ENCODE peak calls at places on chromosomes 13 and 19, in eight cellular contexts. U is mammary epithelial cell, Q is GM23338, S is neural progenitor cell, M is astrocyte, Y is GM23248, X is OCI-LY7, F is PC-9. V is an unnamed sample. For H3K79me2, the result is how much of the 10 kb centered on the place peaks cover.

GRCh38 chr19:47714339-47714738 is 1.1 kb downstream of the EHD2 start:
- DNase-seq in U (no peak), Q (no peak), S (no peak), M (no peak), Y (peak), X (no peak), F (no peak), V (no peak)

GRCh38 chr19:10219678-10220077 is 11.5 kb downstream of the S1PR2 start:
- DNase-seq in U (peak), Q (peak), S (peak), M (no peak), Y (peak), X (peak), F (peak), V (no peak)

GRCh38 chr19:48754950-48755645 is at the start of gene FGF21:
- DNase-seq in U (no peak), Q (peak), S (no peak), M (no peak), Y (no peak), X (no peak), F (no peak), V (no peak)

GRCh38 chr19:1455336-1456120 is 5.6 kb downstream of the APC2 start:
- DNase-seq in U (peak), Q (peak), S (peak), M (no peak), Y (peak), X (peak), F (peak), V (peak)

GRCh38 chr19:4844348-4845179 is 13.1 kb upstream of the TICAM1 start:
- DNase-seq in U (no peak), Q (no peak), S (no peak), M (no peak), Y (peak), X (no peak), F (no peak), V (no peak)

GRCh38 chr13:29582171-29582570 is 13.3 kb downstream of the SLC7A1 start:
- DNase-seq in U (no peak), Q (no peak), S (no peak), M (no peak), Y (peak), X (no peak), F (no peak), V (no peak)

GRCh38 chr19:18785179-18786124 is 5.7 kb downstream of the COMP start:
- DNase-seq in U (no peak), Q (peak), S (peak), M (no peak), Y (peak), X (peak), F (peak), V (peak)

GRCh38 chr13:45119469-45119989 is 781 bp upstream of the GTF2F2 start:
- DNase-seq in U (peak), Q (no peak), S (peak), M (peak), Y (peak), X (peak), F (no peak), V (peak)

GRCh38 chr19:51799311-51799997 is 4.5 kb downstream of the FPR3 start:
- DNase-seq in U (peak), Q (no peak), S (no peak), M (peak), Y (peak), X (no peak), F (peak), V (no peak)

GRCh38 chr13:98105929-98106336 is 37.0 kb upstream of the FARP1 start:
- DNase-seq in U (no peak), Q (no peak), S (no peak), M (peak), Y (peak), X (no peak), F (peak), V (peak)

GRCh38 chr19:38062959-38063786 is 156.2 kb downstream of the SIPA1L3 start:
- DNase-seq in U (no peak), Q (no peak), S (peak), M (peak), Y (no peak), X (no peak), F (no peak), V (no peak)
- H3K79me2 ChIP-seq in U (under half), Q (under half), S (under half), M (under half), Y (under half), X (under half), F (under half), V (under half)

GRCh38 chr19:35558400-35559280 is 4.8 kb downstream of the ATP4A start:
- DNase-seq in U (no peak), Q (no peak), S (no peak), M (no peak), Y (no peak), X (no peak), F (no peak), V (no peak)
- H2AFZ ChIP-seq in U (peak), Q (no peak), S (no peak), M (peak), Y (no peak), X (no peak), F (no peak), V (no peak)

GRCh38 chr19:45670670-45671453 is 2.8 kb downstream of the GIPR start:
- DNase-seq in U (peak), Q (peak), S (peak), M (no peak), Y (peak), X (peak), F (peak), V (no peak)
- H3K4me2 ChIP-seq in U (peak), Q (peak), S (peak), M (peak), Y (no peak), X (peak), F (peak), V (no peak)

DNA sequence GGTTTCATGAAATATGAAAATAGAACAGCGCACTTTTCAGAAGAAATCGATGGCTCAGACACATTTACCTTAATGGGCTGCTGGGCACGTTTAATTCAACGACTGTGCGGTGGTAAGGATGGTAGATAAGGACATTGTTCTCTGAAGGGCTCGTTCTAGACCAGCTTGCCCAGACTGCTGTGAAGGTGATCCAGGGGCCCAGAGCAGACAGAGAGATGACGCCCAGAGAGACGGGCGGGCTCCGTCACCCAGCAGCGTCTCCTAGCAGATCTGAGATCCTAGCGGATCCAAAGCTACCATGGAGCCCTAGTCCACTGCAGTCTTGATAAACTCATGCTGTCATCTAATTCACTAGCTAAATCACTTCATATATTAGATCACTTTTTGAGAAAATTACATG is 21.4 kb downstream of the COL4A2 start:
- DNase-seq in U (no peak), Q (no peak), S (no peak), M (no peak), Y (peak), X (no peak), F (no peak), V (no peak)
- H3K79me2 ChIP-seq in U (half or more), Q (half or more), S (half or more), M (half or more), Y (half or more), X (under half), F (under half), V (under half)

V was measured in DND-41.